ENCODE peak calls at places on chromosomes 6 and 20, in nine cellular contexts. W is GM23338, X is Panc1, F is H1, M is spleen, Q is sigmoid colon, E is HL-60, I is esophagus muscularis mucosa, Y is HCT116. N is an unnamed sample.

GRCh38 chr6:39934060-39934757 is at the start of gene MOCS1:
- DNase-seq in W (peak; percentile 90), X (no peak), F (peak; percentile 56), M (peak; percentile 88), Q (peak; percentile 92), E (no peak), I (peak; percentile 94), Y (peak; percentile 32), N (peak; percentile 59)

GRCh38 chr20:60262967-60263603 is 304.9 kb downstream of the CDH26 start:
- DNase-seq in W (peak; percentile 58), X (peak; percentile 22), F (peak; percentile 34), M (peak; percentile 85), Q (no peak), E (no peak), I (no peak), Y (no peak), N (no peak)

GRCh38 chr6:125314019-125314581 is 12.3 kb upstream of the HDDC2 start:
- DNase-seq in W (peak; percentile 88), X (peak; percentile 36), F (no peak), M (no peak), Q (peak; percentile 78), E (no peak), I (peak; percentile 93), Y (peak; percentile 42), N (peak; percentile 53)

GRCh38 chr6:75526502-75527127 is 33.0 kb upstream of the FILIP1 start:
- DNase-seq in W (peak; percentile 80), X (peak; percentile 38), F (no peak), M (no peak), Q (peak; percentile 75), E (peak; percentile 27), I (no peak), Y (peak; percentile 67), N (peak; percentile 74)

GRCh38 chr6:116159782-116160524 is 34.0 kb upstream of the COL10A1 start:
- DNase-seq in W (no peak), X (no peak), F (no peak), M (no peak), Q (no peak), E (no peak), I (no peak), Y (no peak), N (no peak)

GRCh38 chr20:21981179-21981578 is 275.7 kb downstream of the PAX1 start:
- DNase-seq in W (no peak), X (no peak), F (no peak), M (no peak), Q (no peak), E (no peak), I (no peak), Y (no peak), N (no peak)

GRCh38 chr6:159035891-159036290 is 8.9 kb downstream of the TAGAP start:
- DNase-seq in W (peak; percentile 12), X (no peak), F (no peak), M (no peak), Q (no peak), E (no peak), I (peak; percentile 60), Y (no peak), N (no peak)

GRCh38 chr6:169642455-169642854 is 59.4 kb downstream of the WDR27 start:
- DNase-seq in W (no peak), X (no peak), F (no peak), M (peak; percentile 77), Q (no peak), E (no peak), I (no peak), Y (no peak), N (no peak)

GRCh38 chr6:37432590-37432915 is 468 bp upstream of the CMTR1 start:
- DNase-seq in W (no peak), X (no peak), F (no peak), M (no peak), Q (no peak), E (no peak), I (no peak), Y (no peak), N (peak; percentile 7)

GRCh38 chr6:1762203-1762602 is 152.5 kb downstream of the FOXC1 start:
- DNase-seq in W (no peak), X (no peak), F (no peak), M (no peak), Q (no peak), E (no peak), I (no peak), Y (no peak), N (no peak)

GRCh38 chr6:52953911-52954839 is 40.9 kb downstream of the GSTA4 start:
- DNase-seq in W (no peak), X (no peak), F (no peak), M (no peak), Q (no peak), E (no peak), I (no peak), Y (no peak), N (no peak)

GRCh38 chr6:82211326-82211725 is 36.2 kb downstream of the IBTK start:
- DNase-seq in W (no peak), X (no peak), F (no peak), M (no peak), Q (no peak), E (no peak), I (no peak), Y (no peak), N (no peak)

GRCh38 chr20:52953020-52953419 is 19.1 kb upstream of the TSHZ2 start:
- DNase-seq in W (no peak), X (no peak), F (no peak), M (no peak), Q (no peak), E (no peak), I (no peak), Y (no peak), N (no peak)

GRCh38 chr6:102717737-102718427 is 1324.4 kb downstream of the GRIK2 start:
- DNase-seq in W (peak; percentile 18), X (no peak), F (no peak), M (no peak), Q (no peak), E (no peak), I (no peak), Y (no peak), N (no peak)

GRCh38 chr6:147001621-147002020 is 202.6 kb upstream of the STXBP5 start:
- DNase-seq in W (no peak), X (no peak), F (no peak), M (no peak), Q (no peak), E (no peak), I (no peak), Y (no peak), N (no peak)

GRCh38 chr6:111614833-111615582 is 9.3 kb upstream of the TRAF3IP2 start:
- DNase-seq in W (peak; percentile 88), X (no peak), F (no peak), M (no peak), Q (no peak), E (no peak), I (no peak), Y (no peak), N (no peak)

GRCh38 chr20:38760978-38761377 is 12.7 kb downstream of the ACTR5 start:
- DNase-seq in W (no peak), X (no peak), F (no peak), M (no peak), Q (no peak), E (no peak), I (no peak), Y (no peak), N (no peak)

DNA sequence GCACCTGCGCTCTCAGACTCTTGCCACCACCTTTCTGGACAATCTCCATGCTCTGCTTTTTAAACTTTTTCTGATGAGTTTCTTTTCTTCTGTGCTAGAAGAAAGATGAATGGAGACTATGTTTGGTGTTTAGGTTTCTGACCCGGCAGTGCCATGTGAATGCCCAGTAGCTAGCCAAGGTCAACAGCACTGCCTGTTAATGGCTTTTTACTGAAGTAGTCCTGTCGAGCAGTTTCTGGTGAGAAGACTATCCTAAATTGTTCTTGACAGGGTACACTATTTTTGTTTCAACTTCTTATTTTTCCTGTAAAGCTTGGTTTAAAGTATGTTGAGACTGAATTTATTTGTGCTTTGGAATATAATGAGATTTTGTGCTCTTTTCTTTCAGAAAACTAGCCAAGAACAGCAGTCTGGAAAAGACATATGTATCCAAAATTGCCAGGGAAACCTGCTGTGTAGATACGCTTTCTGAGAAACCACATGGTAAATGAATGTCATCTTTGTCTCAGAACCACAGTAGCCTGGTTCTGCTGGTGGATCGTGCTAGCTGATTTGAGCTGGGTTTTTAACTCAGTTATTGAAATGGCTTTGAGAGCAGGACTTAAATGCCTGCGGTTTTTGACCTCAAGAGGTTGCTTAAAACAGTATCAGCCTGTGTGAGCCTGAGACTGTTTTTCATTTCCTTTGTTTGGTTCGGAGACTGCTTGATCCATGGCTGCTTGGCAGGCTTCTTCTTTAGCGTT is 48.1 kb downstream of the KCNS1 start:
- DNase-seq in W (no peak), X (no peak), F (no peak), M (no peak), Q (no peak), E (no peak), I (no peak), Y (no peak), N (no peak)
- TF ChIP-seq POLR2AphosphoS5 in W (no peak), X (no peak), F (no peak), M (no peak), Q (no peak), E (no peak), I (no peak), Y (no peak), N (peak; percentile 10)

DNA sequence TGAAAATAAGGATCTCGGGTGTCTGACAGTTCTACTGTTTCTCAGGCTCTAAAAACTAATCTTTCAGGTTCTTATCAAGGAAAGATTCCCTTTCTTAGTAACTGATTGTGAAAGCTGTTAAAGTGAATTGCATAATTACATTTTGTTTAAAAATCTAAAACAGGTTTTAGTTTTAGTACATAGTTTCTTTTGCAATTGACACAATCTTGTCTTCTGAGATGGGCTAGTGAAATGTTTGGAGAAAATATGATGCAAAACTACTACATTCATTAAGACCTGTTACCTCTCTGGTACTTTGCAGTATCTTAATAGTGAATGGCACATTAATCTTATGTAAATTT is 298.4 kb downstream of the UTRN start:
- DNase-seq in W (no peak), X (no peak), F (no peak), M (no peak), Q (no peak), E (no peak), I (no peak), Y (no peak), N (no peak)
- H3K27ac ChIP-seq in W (peak overlapping the region; percentile 79), X (no peak overlapping the region), F (no peak overlapping the region), M (peak overlapping the region; percentile 60), Q (no peak overlapping the region), E (peak overlapping the region; percentile 10), I (no peak overlapping the region), Y (no peak overlapping the region), N (no peak overlapping the region)

GRCh38 chr6:11434565-11435326 is 102.8 kb upstream of the TMEM170B start:
- DNase-seq in W (no peak), X (no peak), F (no peak), M (no peak), Q (no peak), E (no peak), I (no peak), Y (no peak), N (peak; percentile 64)
- TF ChIP-seq POLR2AphosphoS5 in W (no peak), X (no peak), F (no peak), M (no peak), Q (peak; percentile 20), E (no peak), I (peak; percentile 71), Y (no peak), N (peak; percentile 92)

GRCh38 chr6:127939442-127940066 is 38.7 kb upstream of the THEMIS start:
- DNase-seq in W (peak; percentile 3), X (no peak), F (no peak), M (no peak), Q (no peak), E (no peak), I (no peak), Y (no peak), N (peak; percentile 10)
- H3K27ac ChIP-seq in W (no peak overlapping the region), X (no peak overlapping the region), F (no peak overlapping the region), M (no peak overlapping the region), Q (no peak overlapping the region), E (no peak overlapping the region), I (no peak overlapping the region), Y (no peak overlapping the region), N (peak overlapping the region; percentile 68)